ENCODE peak calls at places on chromosomes 2 and 18, in seven cellular contexts. V is OCI-LY7; Q is GM04503; E is activated CD4-positive, alpha-beta T cell treated with anti-CD3 and anti-CD28 coated beads for 48 hours; A is neuronal stem cell; L is stimulated activated CD4-positive, alpha-beta T cell treated with anti-CD3 and anti-CD28 coated beads, Interleukin-12 subunit alpha, Interleukin-12 subunit beta, amount 100 ng/mL, for 4 hours; X is iris pigment epithelial cell. Z is an unnamed sample.

GRCh38 chr2:54524236-54524991 is 68.3 kb downstream of the SPTBN1 start:
- DNase-seq in V (no peak), L (peak; percentile 10), A (no peak), Q (peak; percentile 53), E (peak; percentile 44), X (peak; percentile 84), Z (peak; percentile 24)

GRCh38 chr18:9741821-9742541 is 33.9 kb downstream of the RAB31 start:
- DNase-seq in Q (peak; percentile 49), V (no peak), E (no peak), A (no peak), L (no peak), X (no peak), Z (no peak)

GRCh38 chr18:43797347-43797746 is 520.1 kb upstream of the SYT4 start:
- DNase-seq in L (no peak), E (no peak), Q (no peak), X (no peak), A (no peak), V (no peak), Z (no peak)

GRCh38 chr2:109217362-109218086 is 88.5 kb downstream of the SH3RF3 start:
- DNase-seq in X (peak; percentile 99), E (no peak), V (no peak), A (no peak), L (no peak), Q (peak; percentile 76), Z (peak; percentile 80)

GRCh38 chr18:37483221-37483971 is 82.2 kb downstream of the CELF4 start:
- DNase-seq in Q (no peak), L (no peak), V (no peak), E (no peak), X (peak; percentile 20), A (peak; percentile 69), Z (no peak)

GRCh38 chr2:31831585-31831984 is 179.2 kb downstream of the MEMO1 start:
- DNase-seq in E (no peak), L (no peak), X (no peak), A (no peak), V (no peak), Q (no peak), Z (no peak)

GRCh38 chr2:62197017-62197586 is 1.2 kb downstream of the B3GNT2 start:
- DNase-seq in A (peak; percentile 9), Q (no peak), L (peak; percentile 22), E (peak; percentile 43), X (no peak), V (peak; percentile 74), Z (no peak)

GRCh38 chr2:47003641-47004427 is 88.2 kb upstream of the MCFD2 start:
- DNase-seq in A (no peak), L (no peak), Q (no peak), E (no peak), X (no peak), V (no peak), Z (no peak)

GRCh38 chr18:59271606-59272220 is 1.5 kb downstream of the RAX start:
- DNase-seq in V (no peak), L (no peak), X (no peak), A (no peak), E (no peak), Q (no peak), Z (no peak)

GRCh38 chr2:180699657-180700361 is 280.6 kb upstream of the UBE2E3 start:
- DNase-seq in X (no peak), E (no peak), V (no peak), Q (no peak), A (no peak), L (no peak), Z (no peak)

GRCh38 chr2:135378591-135378990 is 152.4 kb downstream of the ZRANB3 start:
- DNase-seq in X (no peak), E (no peak), A (no peak), Q (no peak), L (no peak), V (no peak), Z (no peak)

GRCh38 chr18:25310045-25310444 is 41.9 kb downstream of the ZNF521 start:
- DNase-seq in X (peak; percentile 84), A (no peak), E (no peak), V (peak; percentile 38), L (no peak), Q (no peak), Z (no peak)

GRCh38 chr2:21694536-21694935 is 570.8 kb downstream of the TDRD15 start:
- DNase-seq in Q (no peak), X (no peak), E (no peak), L (no peak), V (no peak), A (no peak), Z (no peak)

GRCh38 chr18:6785411-6785810 is 55.9 kb downstream of the ARHGAP28 start:
- DNase-seq in A (no peak), X (no peak), Q (no peak), E (no peak), L (no peak), V (no peak), Z (no peak)

GRCh38 chr2:158214431-158214830 is 112.8 kb downstream of the UPP2 start:
- DNase-seq in A (no peak), X (peak; percentile 29), E (no peak), V (no peak), L (no peak), Q (no peak), Z (no peak)

GRCh38 chr2:231421051-231421580 is 25.6 kb downstream of the B3GNT7 start:
- DNase-seq in L (no peak), V (no peak), A (no peak), X (no peak), Q (no peak), E (no peak), Z (no peak)

GRCh38 chr18:67504739-67505138 is 11.8 kb downstream of the DSEL start:
- DNase-seq in V (no peak), L (no peak), E (no peak), Q (no peak), X (no peak), A (no peak), Z (no peak)

GRCh38 chr2:216109962-216110614 is 940 bp downstream of the XRCC5 start:
- DNase-seq in X (peak; percentile 70), V (peak; percentile 56), E (no peak), Q (no peak), L (no peak), A (no peak), Z (no peak)

GRCh38 chr2:69017080-69017479 is 4.1 kb downstream of the ANTXR1 start:
- DNase-seq in E (no peak), X (peak; percentile 79), V (no peak), A (no peak), Q (no peak), L (no peak), Z (no peak)

GRCh38 chr2:59583173-59583765 is 970.2 kb downstream of the BCL11A start:
- DNase-seq in X (no peak), A (no peak), L (no peak), V (peak; percentile 3), Q (no peak), E (no peak), Z (no peak)

GRCh38 chr18:21843340-21843739 is 102.7 kb downstream of the MIB1 start:
- DNase-seq in V (no peak), A (no peak), X (no peak), L (no peak), Q (no peak), E (no peak), Z (no peak)

GRCh38 chr2:73640537-73640936 is 1.7 kb downstream of the NAT8 start:
- DNase-seq in A (no peak), V (no peak), X (peak; percentile 17), Q (peak; percentile 9), L (no peak), E (no peak), Z (no peak)

GRCh38 chr2:6496376-6496775 is 369.3 kb downstream of the CMPK2 start:
- DNase-seq in E (no peak), Q (no peak), V (no peak), A (no peak), X (no peak), L (no peak), Z (no peak)

GRCh38 chr2:7281348-7281747 is 364.1 kb downstream of the RNF144A start:
- DNase-seq in E (no peak), L (no peak), A (no peak), V (no peak), Q (no peak), X (no peak), Z (no peak)

GRCh38 chr2:112626604-112627059 is 19.1 kb upstream of the SLC20A1 start:
- DNase-seq in Q (no peak), L (peak; percentile 57), A (no peak), X (peak; percentile 68), E (peak; percentile 71), V (peak; percentile 72), Z (no peak)

GRCh38 chr18:13265901-13266207 is 47.3 kb downstream of the LDLRAD4 start:
- DNase-seq in A (no peak), L (no peak), X (no peak), Q (no peak), E (no peak), V (no peak), Z (no peak)

GRCh38 chr2:26691881-26692813 is at the start of gene KCNK3:
- DNase-seq in E (peak; percentile 59), V (no peak), A (peak; percentile 73), L (peak; percentile 47), Q (no peak), X (peak; percentile 35), Z (no peak)

GRCh38 chr2:915979-916378 is 34.7 kb upstream of the SNTG2 start:
- DNase-seq in V (no peak), A (no peak), Q (no peak), L (no peak), X (no peak), E (no peak), Z (no peak)

GRCh38 chr2:216520156-216520555 is 21.5 kb downstream of the RPL37A start:
- DNase-seq in L (no peak), A (no peak), E (no peak), Q (no peak), V (no peak), X (peak; percentile 61), Z (no peak)

GRCh38 chr18:8601277-8602032 is 7.8 kb upstream of the RAB12 start:
- DNase-seq in X (no peak), A (no peak), Q (no peak), V (peak; percentile 52), L (no peak), E (no peak), Z (no peak)

GRCh38 chr2:19885791-19886190 is 16.0 kb downstream of the TTC32 start:
- DNase-seq in V (no peak), Q (no peak), E (no peak), A (no peak), L (no peak), X (no peak), Z (no peak)

GRCh38 chr18:10329116-10329515 is 125.3 kb upstream of the APCDD1 start:
- DNase-seq in Q (no peak), L (no peak), E (no peak), X (peak; percentile 5), A (no peak), V (no peak), Z (no peak)

GRCh38 chr18:49668583-49669290 is 106.9 kb downstream of the LIPG start:
- DNase-seq in A (peak; percentile 29), E (no peak), X (peak; percentile 24), Q (no peak), L (no peak), V (no peak), Z (no peak)

GRCh38 chr2:205193121-205193520 is 489.2 kb upstream of the NRP2 start:
- DNase-seq in X (no peak), V (no peak), L (no peak), E (no peak), Q (no peak), A (no peak), Z (no peak)

GRCh38 chr2:3009499-3009882 is 368.1 kb downstream of the EIPR1 start:
- DNase-seq in E (no peak), L (no peak), Q (no peak), A (no peak), V (no peak), X (no peak), Z (no peak)

GRCh38 chr2:111667542-111668273 is 216.3 kb downstream of the ANAPC1 start:
- DNase-seq in E (no peak), L (no peak), Q (peak; percentile 26), V (no peak), A (no peak), X (peak; percentile 73), Z (no peak)

GRCh38 chr2:43345391-43345813 is 119.0 kb upstream of the ZFP36L2 start:
- DNase-seq in V (no peak), A (no peak), Q (no peak), L (no peak), E (no peak), X (peak; percentile 25), Z (no peak)

GRCh38 chr2:43018179-43019024 is 208.0 kb downstream of the ZFP36L2 start:
- DNase-seq in V (no peak), L (no peak), X (peak; percentile 94), Q (peak; percentile 57), E (no peak), A (no peak), Z (peak; percentile 33)

Z was measured in AG04449.